ENCODE peak calls at places on chromosomes 12 and 14, in eight cellular contexts. S is cardiac fibroblast, Q is MM.1S, P is heart right ventricle, F is IMR-90, M is adrenal gland, E is fibroblast of mammary gland, D is GM12878. U is an unnamed sample.

GRCh38 chr12:131223171-131223761 is 269.6 kb downstream of the ADGRD1 start:
- DNase-seq in E (no peak), S (no peak), M (no peak), F (no peak), D (no peak), Q (no peak), P (no peak), U (no peak)

GRCh38 chr14:95265106-95266094 is 54.3 kb downstream of the CLMN start:
- DNase-seq in S (peak), E (peak), P (no peak), F (peak), M (peak), Q (peak), D (peak), U (peak)

GRCh38 chr12:46531059-46531785 is 158.6 kb upstream of the SLC38A2 start:
- DNase-seq in D (no peak), F (no peak), Q (no peak), P (no peak), S (no peak), M (no peak), E (no peak), U (no peak)

GRCh38 chr14:68782091-68782981 is 10.5 kb downstream of the ZFP36L1 start:
- DNase-seq in M (peak), P (no peak), Q (no peak), F (no peak), E (no peak), S (no peak), D (no peak), U (no peak)

GRCh38 chr12:124901003-124901402 is 13.4 kb downstream of the UBC start:
- DNase-seq in F (no peak), Q (no peak), M (no peak), S (no peak), P (no peak), D (no peak), E (no peak), U (no peak)

GRCh38 chr14:66247662-66248061 is 238.5 kb upstream of the CCDC196 start:
- DNase-seq in P (no peak), S (no peak), M (no peak), E (no peak), F (no peak), D (no peak), Q (no peak), U (no peak)

GRCh38 chr14:101082036-101082435 is 178.5 kb upstream of the RTL1 start:
- DNase-seq in E (no peak), Q (no peak), M (no peak), P (no peak), S (no peak), D (no peak), F (no peak), U (no peak)

GRCh38 chr14:24398943-24399801 is at the start of gene NYNRIN:
- DNase-seq in Q (no peak), E (peak), D (no peak), F (peak), M (peak), P (peak), S (no peak), U (no peak)

GRCh38 chr12:31324845-31325523 is 966 bp downstream of the SINHCAF start:
- DNase-seq in P (peak), F (peak), S (peak), M (peak), Q (peak), E (peak), D (no peak), U (no peak)

GRCh38 chr14:38589747-38590350 is 334.0 kb upstream of the CLEC14A start:
- DNase-seq in E (no peak), Q (no peak), D (no peak), P (no peak), S (no peak), M (no peak), F (no peak), U (no peak)

GRCh38 chr12:88746386-88746785 is 166.1 kb upstream of the KITLG start:
- DNase-seq in P (no peak), Q (no peak), M (no peak), E (no peak), F (no peak), D (no peak), S (no peak), U (no peak)

GRCh38 chr14:42437809-42438208 is 831.1 kb downstream of the LRFN5 start:
- DNase-seq in M (no peak), S (no peak), E (no peak), Q (no peak), D (no peak), F (no peak), P (no peak), U (no peak)

GRCh38 chr12:104586325-104587048 is 129.7 kb downstream of the CHST11 start:
- DNase-seq in F (no peak), M (no peak), D (no peak), Q (no peak), E (no peak), S (no peak), P (no peak), U (no peak)

GRCh38 chr12:110199360-110200123 is 75.4 kb downstream of the IFT81 start:
- DNase-seq in P (no peak), F (peak), S (peak), Q (peak), E (peak), M (no peak), D (peak), U (peak)

GRCh38 chr12:98220636-98221035 is 294.8 kb upstream of the TMPO start:
- DNase-seq in F (no peak), E (no peak), D (no peak), Q (no peak), M (no peak), S (no peak), P (no peak), U (no peak)

GRCh38 chr12:88775742-88776151 is 195.5 kb upstream of the KITLG start:
- DNase-seq in E (no peak), D (no peak), F (no peak), M (no peak), Q (no peak), P (no peak), S (no peak), U (no peak)

GRCh38 chr14:84404246-84404645 is 1125.7 kb upstream of the FLRT2 start:
- DNase-seq in Q (no peak), S (no peak), P (no peak), F (no peak), D (no peak), M (no peak), E (no peak), U (no peak)

GRCh38 chr14:64387738-64388532 is at the start of gene MTHFD1:
- DNase-seq in M (peak), F (peak), Q (peak), P (peak), D (peak), E (peak), S (peak), U (peak)

GRCh38 chr14:37584211-37585100 is 10.6 kb downstream of the FOXA1 start:
- DNase-seq in Q (no peak), E (no peak), S (no peak), P (peak), F (no peak), M (no peak), D (no peak), U (no peak)

GRCh38 chr12:4775936-4776335 is 55.7 kb downstream of the GALNT8 start:
- DNase-seq in M (no peak), F (no peak), S (no peak), Q (no peak), P (no peak), D (no peak), E (no peak), U (no peak)

GRCh38 chr14:24838945-24839616 is 205.1 kb upstream of the GZMB start:
- DNase-seq in F (no peak), D (no peak), Q (no peak), M (no peak), E (no peak), P (no peak), S (no peak), U (no peak)

GRCh38 chr14:75005357-75005756 is 2.6 kb downstream of the EIF2B2 start:
- DNase-seq in Q (no peak), E (no peak), M (no peak), F (no peak), D (no peak), S (no peak), P (no peak), U (no peak)

DNA sequence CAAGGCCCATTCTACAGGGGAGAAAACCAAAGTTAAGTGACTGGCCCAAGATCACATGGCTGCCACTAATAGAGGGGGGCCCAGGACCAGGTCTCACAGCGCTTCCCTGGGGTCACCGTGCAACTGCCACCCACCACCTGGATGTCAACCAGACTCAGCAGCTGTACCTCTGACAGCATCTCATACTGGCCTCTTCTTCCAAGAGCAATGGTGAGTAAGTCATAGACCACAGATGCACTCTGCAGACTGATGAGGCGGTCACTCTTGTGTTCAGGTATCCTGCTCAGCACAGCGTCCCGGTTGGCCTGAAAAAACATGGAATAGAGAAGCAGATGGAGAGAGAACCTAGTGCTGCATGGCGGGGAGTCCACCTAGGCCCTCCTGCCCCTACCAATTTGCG is 139.9 kb downstream of the TTC7B start:
- DNase-seq in D (no peak), Q (no peak), M (no peak), P (no peak), S (no peak), F (peak), E (no peak), U (no peak)
- H3K4me3 ChIP-seq in D (no peak), Q (no peak), M (no peak), P (no peak), S (no peak), F (no peak), E (no peak), U (no peak)

DNA sequence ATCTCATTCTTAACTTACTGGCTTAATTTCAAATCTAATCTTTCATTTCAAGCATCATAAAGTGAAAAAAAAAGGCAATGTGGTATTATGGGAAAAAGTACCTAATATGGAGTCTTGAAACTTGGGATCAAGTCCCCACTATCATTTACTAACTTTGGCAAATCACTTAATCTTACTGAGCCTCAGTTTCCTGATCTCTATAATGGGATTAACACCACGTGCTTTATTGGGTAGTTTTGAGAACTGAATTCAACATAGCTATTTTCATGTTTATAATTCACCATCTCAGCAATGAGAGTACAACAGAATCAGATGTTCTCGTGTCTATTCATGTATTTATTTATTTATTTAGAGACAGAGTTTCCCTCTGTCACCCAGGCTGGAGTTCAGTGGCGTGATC is 78.3 kb downstream of the NTN4 start:
- DNase-seq in S (no peak), F (no peak), Q (no peak), P (no peak), D (no peak), E (no peak), M (no peak), U (no peak)
- TF ChIP-seq CTCF in S (no peak), F (no peak), Q (no peak), P (no peak), D (no peak), E (no peak), M (no peak), U (no peak)

GRCh38 chr12:114679452-114679875 is 4.5 kb downstream of the TBX3 start:
- DNase-seq in E (no peak), F (peak), Q (no peak), D (no peak), S (peak), M (peak), P (no peak), U (no peak)

GRCh38 chr12:114680498-114681148 is 3.4 kb downstream of the TBX3 start:
- DNase-seq in E (no peak), M (peak), Q (no peak), S (peak), F (no peak), P (no peak), D (no peak), U (no peak)

GRCh38 chr12:114678028-114678427 is 5.9 kb downstream of the TBX3 start:
- DNase-seq in Q (no peak), P (no peak), F (no peak), M (no peak), S (no peak), E (no peak), D (no peak), U (no peak)

GRCh38 chr12:114679942-114680341 is 4.0 kb downstream of the TBX3 start:
- DNase-seq in S (peak), D (no peak), M (peak), Q (no peak), E (no peak), F (no peak), P (no peak), U (no peak)

DNA sequence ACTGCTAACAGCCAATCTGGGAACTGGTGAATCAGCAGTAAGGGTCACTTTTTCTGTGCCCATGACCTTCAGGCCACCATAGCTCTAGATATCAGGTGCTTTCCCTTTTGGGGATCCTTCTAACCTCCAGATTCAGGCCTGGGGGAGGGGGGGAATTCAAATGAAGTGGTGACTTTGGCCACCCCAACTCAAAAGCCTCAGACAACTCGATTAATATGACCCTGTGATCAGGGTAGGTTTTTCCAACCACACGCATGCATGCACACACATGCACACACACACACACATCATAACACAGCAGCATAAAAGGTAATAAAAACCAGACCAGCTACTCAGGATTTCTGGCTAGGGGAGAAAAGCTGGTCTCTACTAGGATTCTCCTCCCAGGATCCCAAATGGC is 5.3 kb downstream of the TBX3 start:
- DNase-seq in S (no peak), Q (no peak), M (peak), D (no peak), F (no peak), P (no peak), E (no peak), U (no peak)
- H3K4me3 ChIP-seq in S (no peak), Q (no peak), M (peak), D (no peak), F (peak), P (no peak), E (peak), U (peak)

DNA sequence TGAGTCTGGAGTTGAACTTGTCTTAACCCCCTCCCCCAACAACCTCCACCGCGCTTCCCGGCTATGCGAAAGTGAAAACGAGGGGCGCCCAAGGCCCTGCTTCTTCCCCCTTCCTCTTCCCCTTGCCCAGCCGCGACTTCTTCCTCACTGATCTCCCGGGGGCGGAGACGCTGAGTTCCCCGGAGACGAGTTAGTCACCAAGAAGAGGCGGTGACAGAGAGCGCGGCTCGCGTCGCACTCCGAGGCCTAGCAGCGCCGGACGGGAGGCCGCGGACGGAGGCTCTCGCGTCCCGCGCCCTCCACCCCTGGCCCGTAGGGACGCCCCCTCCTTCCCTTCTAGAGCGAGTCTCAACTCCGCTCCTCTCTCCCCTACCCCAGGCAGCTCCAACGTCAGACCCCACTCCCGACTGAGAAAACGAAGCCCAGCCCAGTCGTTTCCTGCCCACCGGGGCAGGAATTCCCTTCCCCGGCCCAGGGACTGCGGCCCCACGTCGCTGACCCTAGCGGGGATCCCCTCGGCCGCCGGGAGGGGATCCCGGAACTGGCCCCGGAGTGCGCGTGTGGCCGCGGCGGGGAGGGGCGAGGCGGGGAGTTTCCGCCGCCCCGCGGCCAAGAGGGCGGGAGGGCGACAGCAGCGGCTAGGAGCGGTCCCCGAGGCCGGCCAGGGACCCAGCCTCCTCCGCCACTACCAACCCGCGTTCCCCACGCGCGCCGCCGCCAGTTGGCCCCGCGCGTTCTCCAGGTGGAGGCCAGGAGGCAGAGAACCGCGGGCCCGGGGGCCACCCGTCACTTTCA is 1.4 kb downstream of the BAZ1A start:
- DNase-seq in P (peak), F (no peak), S (peak), M (peak), E (peak), D (peak), Q (peak), U (no peak)
- TF ChIP-seq CTCF in P (no peak), F (no peak), S (no peak), M (no peak), E (no peak), D (no peak), Q (no peak), U (no peak)

DNA sequence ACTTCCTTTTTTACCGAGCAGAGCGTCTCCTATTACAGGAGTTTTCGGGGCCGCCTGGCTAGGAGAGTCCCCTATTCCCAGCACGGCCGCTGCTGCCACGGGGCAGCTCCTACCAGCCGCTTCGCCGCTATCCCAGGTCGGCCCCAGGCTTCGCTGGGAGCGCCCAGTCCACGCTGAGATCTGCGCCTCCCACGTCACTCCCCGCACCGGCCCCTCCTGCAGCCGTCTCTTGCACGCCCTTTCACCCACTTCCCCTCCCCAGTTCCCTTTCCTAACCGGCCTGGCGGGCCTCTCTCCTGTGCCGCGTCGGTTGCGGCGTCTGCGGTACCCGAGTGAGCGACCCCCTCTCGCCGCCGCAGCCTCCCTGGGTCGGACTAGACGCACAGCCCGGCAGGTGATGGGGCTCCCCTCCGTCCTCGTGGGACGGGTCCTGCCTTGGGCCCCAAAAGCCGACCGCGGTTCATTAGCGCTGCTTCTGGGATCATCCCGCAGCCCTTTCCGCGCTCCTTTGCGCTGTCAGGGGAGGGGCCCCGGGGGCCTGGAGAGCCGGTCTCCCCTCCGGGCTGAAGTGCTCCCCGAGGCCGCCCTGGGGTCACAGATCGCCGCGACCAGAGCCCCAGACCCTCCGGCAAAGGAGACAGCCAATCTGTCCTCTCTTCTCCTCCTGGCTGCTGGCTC is 1318.4 kb downstream of the TMEM121 start:
- DNase-seq in Q (no peak), E (peak), S (peak), F (no peak), M (peak), D (no peak), P (peak), U (no peak)
- H3K4me3 ChIP-seq in Q (peak), E (peak), S (no peak), F (no peak), M (peak), D (peak), P (peak), U (no peak)

DNA sequence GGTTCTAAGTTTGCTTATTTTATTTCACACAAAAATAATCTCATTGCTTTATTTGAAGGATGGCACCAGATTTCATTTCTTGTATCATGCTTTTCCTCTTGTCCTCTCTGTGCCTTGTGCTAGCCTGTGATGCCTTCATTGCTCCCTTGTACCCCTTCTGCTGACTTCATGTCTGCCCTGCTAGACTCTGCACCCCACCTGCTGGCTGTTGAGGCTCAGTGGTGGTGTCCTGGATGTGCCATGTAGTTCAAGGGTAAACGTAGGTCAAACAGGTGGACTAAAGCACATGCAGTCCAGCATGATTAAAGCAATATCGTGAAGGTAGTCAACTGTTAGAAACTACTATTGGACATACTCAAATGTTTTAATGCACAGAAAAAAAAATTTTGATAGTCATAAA is 21.6 kb downstream of the MRPS35 start:
- DNase-seq in Q (peak), D (no peak), M (no peak), P (no peak), S (peak), F (no peak), E (no peak), U (no peak)
- TF ChIP-seq CTCF in Q (peak), D (peak), M (no peak), P (no peak), S (peak), F (peak), E (peak), U (peak)

GRCh38 chr12:109130755-109131521 is 14.6 kb downstream of the ACACB start:
- DNase-seq in F (no peak), S (no peak), D (no peak), Q (no peak), E (no peak), M (peak), P (peak), U (no peak)
- H3K4me3 ChIP-seq in F (no peak), S (no peak), D (no peak), Q (peak), E (no peak), M (peak), P (peak), U (no peak)

U was measured in astrocyte of the cerebellum.